ENCODE peak calls at places on chromosomes 5 and 9, in four cellular contexts. M is fibroblast of lung, G is right lobe of liver, R is cardiac muscle cell. W is an unnamed sample.

GRCh38 chr9:33202552-33203300 is 35.6 kb upstream of the B4GALT1 start:
- DNase-seq in G (no peak), R (no peak), M (peak), W (no peak)

GRCh38 chr5:1181451-1182359 is 19.7 kb upstream of the SLC6A19 start:
- DNase-seq in R (no peak), G (peak), M (no peak), W (no peak)

GRCh38 chr5:72126796-72127195 is 19.5 kb downstream of the MAP1B start:
- DNase-seq in G (no peak), M (no peak), R (no peak), W (no peak)

GRCh38 chr9:437066-438015 is 222.7 kb downstream of the DOCK8 start:
- DNase-seq in R (no peak), M (peak), G (no peak), W (no peak)

GRCh38 chr5:176450077-176450476 is 1.9 kb downstream of the FAF2 start:
- DNase-seq in G (no peak), M (no peak), R (no peak), W (no peak)

GRCh38 chr9:6788175-6789016 is 30.6 kb downstream of the KDM4C start:
- DNase-seq in M (peak), G (no peak), R (no peak), W (no peak)

GRCh38 chr9:76610009-76610352 is 151.0 kb downstream of the GCNT1 start:
- DNase-seq in M (peak), G (peak), R (no peak), W (no peak)

GRCh38 chr5:95822038-95822407 is 503 bp downstream of the GLRX start:
- DNase-seq in M (peak), G (peak), R (peak), W (peak)

GRCh38 chr5:18792145-18792544 is 1157.9 kb downstream of the TAF11L14 start:
- DNase-seq in R (no peak), G (no peak), M (no peak), W (no peak)

GRCh38 chr9:19481471-19481870 is 72.7 kb downstream of the ACER2 start:
- DNase-seq in R (no peak), M (no peak), G (no peak), W (no peak)

GRCh38 chr9:17470449-17470848 is 108.4 kb upstream of the SH3GL2 start:
- DNase-seq in G (no peak), R (no peak), M (no peak), W (no peak)

GRCh38 chr9:13427587-13427986 is 148.1 kb upstream of the MPDZ start:
- DNase-seq in M (peak), R (peak), G (no peak), W (no peak)

GRCh38 chr5:90279091-90279490 is 130.5 kb downstream of the CETN3 start:
- DNase-seq in G (no peak), M (no peak), R (no peak), W (no peak)

GRCh38 chr5:21646469-21646868 is 1206.7 kb downstream of the CDH12 start:
- DNase-seq in M (peak), G (no peak), R (no peak), W (no peak)

GRCh38 chr5:123035320-123035949 is 1.1 kb downstream of the PPIC start:
- DNase-seq in R (peak), G (peak), M (peak), W (peak)

GRCh38 chr5:132479073-132479811 is 11.3 kb downstream of the IRF1 start:
- DNase-seq in R (no peak), M (no peak), G (peak), W (no peak)

GRCh38 chr9:1939926-1940368 is 75.2 kb upstream of the SMARCA2 start:
- DNase-seq in R (peak), G (no peak), M (peak), W (peak)

GRCh38 chr9:35518212-35518917 is 28.5 kb downstream of the RUSC2 start:
- DNase-seq in R (peak), G (no peak), M (peak), W (no peak)

GRCh38 chr9:97695390-97695789 is 1.8 kb downstream of the XPA start:
- DNase-seq in G (no peak), R (no peak), M (no peak), W (no peak)
- H3K4me3 ChIP-seq in G (no peak), R (no peak), M (peak), W (no peak)

DNA sequence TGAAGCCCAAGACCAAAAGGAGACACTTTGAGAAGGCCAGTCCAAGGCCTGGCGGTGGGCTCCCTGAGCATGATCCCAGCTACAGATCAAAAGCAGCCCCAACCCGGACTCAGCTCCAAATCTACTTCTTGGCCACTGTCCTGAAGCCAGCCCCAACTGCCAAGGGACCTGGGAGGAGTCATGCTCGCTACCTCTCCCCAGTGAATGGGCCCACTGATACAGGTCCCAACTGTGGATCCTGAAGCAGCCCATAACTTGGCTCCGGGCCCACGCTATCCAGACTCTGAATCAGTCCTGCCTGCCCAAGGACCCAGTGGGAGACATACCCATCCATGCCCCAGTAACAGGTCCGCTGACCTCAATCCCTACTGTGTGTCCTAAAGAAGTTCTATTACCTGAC is 1545.3 kb upstream of the C9orf72 start:
- DNase-seq in R (no peak), G (no peak), M (no peak), W (no peak)
- H3K27ac ChIP-seq in R (no peak), G (no peak), M (no peak), W (no peak)

GRCh38 chr9:136686794-136687711 is at the start of gene AGPAT2:
- DNase-seq in G (peak), R (peak), M (peak), W (peak)

GRCh38 chr9:136686534-136686793 is 793 bp downstream of the AGPAT2 start:
- DNase-seq in G (peak), R (no peak), M (no peak), W (no peak)

GRCh38 chr9:136689108-136689460 is 1.8 kb upstream of the AGPAT2 start:
- DNase-seq in G (peak), R (no peak), M (no peak), W (no peak)

GRCh38 chr9:136688274-136689107 is 1.2 kb upstream of the AGPAT2 start:
- DNase-seq in M (peak), G (peak), R (no peak), W (peak)

GRCh38 chr9:136687721-136688223 is 515 bp upstream of the AGPAT2 start:
- DNase-seq in G (peak), M (no peak), R (no peak), W (no peak)
- H3K4me3 ChIP-seq in G (peak), M (no peak), R (no peak), W (peak)

DNA sequence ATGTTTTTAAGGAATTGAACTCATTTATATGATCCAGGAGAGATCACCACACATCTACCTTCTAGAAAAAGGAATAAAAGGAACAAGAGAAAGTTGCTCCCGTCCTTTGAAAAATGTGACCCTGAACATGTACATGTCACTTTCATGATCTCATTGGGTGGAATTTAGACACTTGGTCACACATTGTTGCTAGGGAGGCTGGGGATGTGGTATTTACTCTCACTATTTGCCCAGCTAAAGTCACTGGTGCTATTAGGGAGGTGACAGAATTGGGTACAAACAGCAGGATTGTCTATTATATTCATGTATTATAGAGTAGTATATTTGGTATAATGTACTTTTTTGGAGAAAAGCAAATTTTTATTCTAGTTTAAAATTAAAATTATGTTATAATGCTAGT is 2.1 kb upstream of the CDH10 start:
- DNase-seq in R (no peak), G (no peak), M (no peak), W (no peak)
- H3K27ac ChIP-seq in R (no peak), G (no peak), M (no peak), W (no peak)

GRCh38 chr9:123834907-123835562 is 94.9 kb downstream of the DENND1A start:
- DNase-seq in G (no peak), M (peak), R (peak), W (no peak)
- H3K4me3 ChIP-seq in G (no peak), M (no peak), R (no peak), W (no peak)

GRCh38 chr5:12626556-12626955 is 722.3 kb upstream of the CTNND2 start:
- DNase-seq in G (no peak), M (no peak), R (no peak), W (no peak)

GRCh38 chr5:12625667-12626263 is 721.5 kb upstream of the CTNND2 start:
- DNase-seq in G (no peak), R (no peak), M (no peak), W (no peak)

GRCh38 chr5:12624776-12625560 is 720.7 kb upstream of the CTNND2 start:
- DNase-seq in M (no peak), G (no peak), R (no peak), W (no peak)

DNA sequence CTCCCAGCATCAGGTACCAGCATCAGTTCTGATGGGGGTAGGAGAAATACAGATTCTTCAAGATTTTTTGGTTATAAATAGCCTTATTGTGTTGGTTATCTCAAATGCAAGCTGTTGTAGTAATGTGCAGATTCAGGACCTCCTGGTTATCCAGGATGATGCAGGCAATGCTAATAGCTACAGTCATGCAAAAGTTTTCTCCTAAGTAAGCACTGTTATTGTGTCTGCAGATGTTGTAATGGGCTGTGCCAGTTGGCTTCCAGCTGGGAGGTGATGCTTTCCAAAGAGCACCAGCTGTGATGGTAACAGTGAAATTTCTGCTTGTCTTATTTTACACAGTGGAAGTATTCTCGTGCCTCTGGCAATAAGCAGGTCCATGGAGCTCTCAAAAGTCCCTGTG is 719.2 kb upstream of the CTNND2 start:
- DNase-seq in G (no peak), M (no peak), R (no peak), W (no peak)
- H3K27ac ChIP-seq in G (no peak), M (no peak), R (no peak), W (no peak)

GRCh38 chr5:171495122-171495700 is 75.8 kb downstream of the FGF18 start:
- DNase-seq in R (no peak), G (no peak), M (no peak), W (no peak)

GRCh38 chr5:171493646-171494393 is 74.4 kb downstream of the FGF18 start:
- DNase-seq in R (no peak), M (no peak), G (no peak), W (peak)

GRCh38 chr5:171496431-171496830 is 77.0 kb downstream of the FGF18 start:
- DNase-seq in R (no peak), M (no peak), G (no peak), W (no peak)

GRCh38 chr5:171492781-171493180 is 73.3 kb downstream of the FGF18 start:
- DNase-seq in G (no peak), R (no peak), M (no peak), W (no peak)

GRCh38 chr5:171494452-171495121 is 75.1 kb downstream of the FGF18 start:
- DNase-seq in R (peak), M (peak), G (no peak), W (no peak)
- H3K4me3 ChIP-seq in R (no peak), M (no peak), G (no peak), W (no peak)

DNA sequence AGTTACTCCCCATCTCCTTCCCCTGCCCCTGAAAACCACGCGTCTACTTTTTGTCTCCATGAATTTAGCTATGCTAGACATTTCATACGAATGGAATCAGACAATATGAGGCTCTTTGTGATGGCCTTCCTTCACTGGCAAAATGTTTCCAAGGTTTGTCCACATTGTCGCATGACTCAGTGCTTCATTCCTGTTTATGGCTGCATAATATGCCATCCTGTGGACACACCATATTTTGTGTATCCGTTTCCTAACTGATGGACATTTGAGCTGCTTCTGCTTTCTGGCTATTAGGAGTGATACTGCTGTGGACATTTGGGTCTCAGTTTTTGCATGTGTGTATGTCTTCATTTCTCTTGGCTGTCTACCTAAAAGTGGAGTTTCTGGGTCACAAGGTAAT is 14.5 kb downstream of the NTNG2 start:
- DNase-seq in G (no peak), M (no peak), R (no peak), W (no peak)
- H3K27ac ChIP-seq in G (no peak), M (no peak), R (no peak), W (peak)

DNA sequence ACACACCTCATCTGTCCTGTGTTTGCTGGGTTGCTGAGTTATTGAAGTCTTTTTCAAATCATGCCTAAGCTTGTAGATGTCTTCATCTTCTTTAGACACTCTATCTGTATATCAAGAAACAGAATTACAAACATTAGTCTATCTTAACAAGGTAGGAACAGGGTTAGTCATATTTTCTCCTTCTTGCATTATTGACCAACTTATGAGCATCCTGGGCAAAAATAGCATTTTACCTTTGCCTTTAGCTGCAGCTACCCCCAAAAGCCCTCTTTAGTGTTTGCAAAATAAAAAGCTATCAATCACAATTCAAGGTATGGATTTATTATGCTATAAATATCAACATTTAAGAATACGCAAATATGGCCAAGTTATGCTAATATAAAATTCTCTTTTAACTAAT is 3.4 kb downstream of the PLK2 start:
- DNase-seq in R (no peak), G (no peak), M (no peak), W (no peak)
- H3K4me3 ChIP-seq in R (no peak), G (peak), M (peak), W (no peak)

DNA sequence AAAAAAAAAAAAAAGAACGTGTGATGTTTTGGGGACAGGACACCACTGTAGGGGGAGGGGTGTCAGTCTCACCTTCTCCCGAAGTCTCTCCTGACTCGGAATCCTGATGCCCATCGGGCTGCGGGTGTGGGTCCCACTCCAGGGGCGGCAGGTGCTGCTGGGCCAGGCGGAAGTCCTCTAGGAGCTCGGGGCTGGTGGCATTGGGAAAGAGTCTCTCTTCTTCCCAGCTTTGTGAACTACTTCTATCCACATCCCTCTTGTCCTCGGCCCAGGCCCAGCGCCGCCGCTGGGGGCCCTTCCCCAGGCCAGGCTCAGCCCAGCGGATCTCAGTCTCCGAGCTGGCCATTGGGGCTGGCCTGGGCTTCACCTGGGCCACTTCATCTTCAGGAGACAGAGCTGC is 6.8 kb downstream of the AKNA start:
- DNase-seq in G (peak), M (no peak), R (no peak), W (no peak)
- H3K27ac ChIP-seq in G (no peak), M (no peak), R (no peak), W (no peak)